ENCODE peak calls at places on chromosomes 16 and 17, in four cellular contexts. M is HEK293T, K is K562, X is GM12878. P is an unnamed sample.

GRCh38 chr16:35431829-35432663 is 1972.6 kb downstream of the TP53TG3F start:
- DNase-seq in M (peak; percentile 30), K (peak; percentile 46), X (no peak), P (no peak)

GRCh38 chr16:49441366-49441780 is 67.8 kb downstream of the C16orf78 start:
- DNase-seq in M (no peak), K (no peak), X (peak; percentile 71), P (no peak)

GRCh38 chr16:80015566-80015965 is 415.0 kb upstream of the MAF start:
- DNase-seq in M (no peak), K (no peak), X (no peak), P (no peak)

GRCh38 chr16:54285414-54286066 is 1.0 kb downstream of the IRX3 start:
- DNase-seq in M (peak; percentile 20), K (no peak), X (no peak), P (peak; percentile 38)

GRCh38 chr17:82664276-82664575 is 16.0 kb upstream of the WDR45B start:
- DNase-seq in M (no peak), K (no peak), X (no peak), P (no peak)

GRCh38 chr16:64880994-64881393 is 240.9 kb downstream of the CDH11 start:
- DNase-seq in M (no peak), K (no peak), X (no peak), P (no peak)

GRCh38 chr16:87790278-87791023 is 24.7 kb upstream of the KLHDC4 start:
- DNase-seq in M (no peak), K (no peak), X (no peak), P (no peak)

GRCh38 chr16:85916141-85916890 is 17.4 kb downstream of the IRF8 start:
- DNase-seq in M (no peak), K (peak; percentile 47), X (no peak), P (peak; percentile 62)

GRCh38 chr17:15263206-15263579 is 1.9 kb downstream of the PMP22 start:
- DNase-seq in M (peak; percentile 53), K (no peak), X (no peak), P (no peak)

GRCh38 chr16:53091508-53092211 is 36.9 kb downstream of the CHD9 start:
- DNase-seq in M (no peak), K (no peak), X (peak; percentile 72), P (no peak)

GRCh38 chr16:81748476-81749198 is 30.5 kb upstream of the PLCG2 start:
- DNase-seq in M (no peak), K (no peak), X (peak; percentile 47), P (no peak)

GRCh38 chr16:50459681-50460080 is 88.5 kb upstream of the NKD1 start:
- DNase-seq in M (no peak), K (no peak), X (no peak), P (no peak)

GRCh38 chr17:34370997-34371395 is 8.0 kb upstream of the CCL1 start:
- DNase-seq in M (no peak), K (no peak), X (no peak), P (no peak)

GRCh38 chr17:75891022-75891604 is 5.6 kb downstream of the TRIM65 start:
- DNase-seq in M (no peak), K (no peak), X (no peak), P (peak; percentile 58)

GRCh38 chr17:42361781-42362186 is 26.5 kb downstream of the STAT3 start:
- DNase-seq in M (no peak), K (no peak), X (no peak), P (peak; percentile 34)

GRCh38 chr17:60036796-60037677 is 41.7 kb downstream of the HEATR6 start:
- DNase-seq in M (peak; percentile 86), K (peak; percentile 76), X (peak; percentile 12), P (peak; percentile 83)

GRCh38 chr17:67646472-67646871 is 71.3 kb upstream of the NOL11 start:
- DNase-seq in M (no peak), K (no peak), X (no peak), P (no peak)

GRCh38 chr17:50883850-50884291 is 17.7 kb upstream of the TOB1 start:
- DNase-seq in M (no peak), K (no peak), X (no peak), P (no peak)

GRCh38 chr16:85589688-85590505 is 23.2 kb upstream of the GSE1 start:
- DNase-seq in M (no peak), K (no peak), X (no peak), P (no peak)

GRCh38 chr16:81585785-81586184 is 141.2 kb downstream of the CMIP start:
- DNase-seq in M (peak; percentile 61), K (peak; percentile 42), X (no peak), P (peak; percentile 50)

GRCh38 chr16:84288902-84289301 is 5.8 kb upstream of the WFDC1 start:
- DNase-seq in M (no peak), K (no peak), X (no peak), P (no peak)

GRCh38 chr16:84284168-84284722 is 10.4 kb upstream of the WFDC1 start:
- DNase-seq in M (no peak), K (peak; percentile 22), X (no peak), P (peak; percentile 48)

GRCh38 chr16:84282533-84282932 is 12.1 kb upstream of the WFDC1 start:
- DNase-seq in M (no peak), K (no peak), X (no peak), P (no peak)

GRCh38 chr16:84283314-84284167 is 11.1 kb upstream of the WFDC1 start:
- DNase-seq in M (no peak), K (no peak), X (no peak), P (no peak)

DNA sequence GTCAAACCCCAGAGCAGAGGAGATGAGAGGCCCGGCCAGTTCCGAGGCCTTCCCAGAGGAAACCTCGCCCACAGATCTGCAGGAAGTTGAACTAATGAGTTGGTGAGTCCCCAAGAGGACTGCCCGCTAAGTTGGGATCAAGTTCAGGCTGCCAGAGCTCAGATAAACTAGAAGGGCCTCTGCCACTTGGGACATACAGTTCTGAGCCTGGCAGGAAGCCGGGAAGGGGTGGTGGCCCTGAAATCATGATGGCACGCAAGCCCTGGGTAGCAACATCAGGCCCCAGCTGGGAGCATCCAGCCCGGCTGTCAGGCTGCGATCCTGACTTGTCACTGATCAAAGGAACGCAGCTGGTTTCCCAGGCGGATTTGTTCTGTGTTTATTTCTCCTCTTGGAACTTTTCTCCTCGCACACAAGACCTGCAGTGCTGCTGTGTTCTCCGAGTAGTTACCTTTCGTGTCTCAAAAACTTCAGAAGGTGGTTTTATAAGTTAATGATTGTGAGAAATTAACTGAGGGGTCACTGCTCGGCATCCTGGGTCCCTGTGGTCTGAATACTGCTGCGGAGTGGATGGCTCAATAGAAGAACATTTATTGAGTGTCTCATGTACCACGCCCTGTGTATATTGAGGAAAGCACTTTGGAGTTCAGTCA is 8.0 kb upstream of the WFDC1 start:
- DNase-seq in M (no peak), K (no peak), X (no peak), P (no peak)
- TF ChIP-seq TARDBP in M (no peak), K (no peak), X (no peak), P (no peak)

DNA sequence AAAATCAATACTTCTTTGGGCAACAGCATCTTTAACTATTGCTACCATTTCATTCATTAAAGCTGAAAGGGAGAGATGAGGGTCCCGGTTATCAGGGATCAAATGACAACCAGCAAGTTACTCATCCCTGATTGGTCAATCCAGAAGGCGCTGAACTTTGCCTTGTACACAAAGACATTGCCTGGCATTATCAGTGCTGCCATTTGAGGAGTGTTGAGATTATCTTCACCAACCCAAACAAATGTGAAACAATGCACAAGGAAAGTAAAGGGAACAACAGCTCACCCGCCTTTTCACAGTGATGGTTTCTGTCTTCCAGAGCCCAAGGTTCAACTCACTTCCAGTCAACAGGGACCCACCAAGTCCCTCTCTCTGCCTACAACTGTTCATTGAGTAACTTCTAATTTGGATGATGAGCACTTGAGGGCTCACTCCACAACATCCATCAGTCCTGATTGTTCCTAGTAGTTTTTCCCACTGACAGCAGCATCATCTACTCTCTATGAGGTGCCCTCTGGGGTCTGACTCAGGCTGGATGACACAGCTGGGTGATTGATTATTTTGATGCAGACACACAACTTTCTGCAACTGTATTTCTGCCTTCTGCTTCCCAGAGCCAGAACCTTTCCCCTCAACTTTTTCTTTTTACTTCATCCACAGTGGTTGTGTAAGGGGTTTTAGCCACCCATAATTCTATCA is 32.0 kb downstream of the LYRM9 start:
- DNase-seq in M (no peak), K (no peak), X (no peak), P (peak; percentile 72)
- TF ChIP-seq TARDBP in M (no peak), K (no peak), X (no peak), P (no peak)

GRCh38 chr17:36001109-36001735 is at the start of gene CCL15:
- DNase-seq in M (no peak), K (no peak), X (no peak), P (peak; percentile 80)
- TF ChIP-seq TARDBP in M (no peak), K (no peak), X (no peak), P (no peak)

DNA sequence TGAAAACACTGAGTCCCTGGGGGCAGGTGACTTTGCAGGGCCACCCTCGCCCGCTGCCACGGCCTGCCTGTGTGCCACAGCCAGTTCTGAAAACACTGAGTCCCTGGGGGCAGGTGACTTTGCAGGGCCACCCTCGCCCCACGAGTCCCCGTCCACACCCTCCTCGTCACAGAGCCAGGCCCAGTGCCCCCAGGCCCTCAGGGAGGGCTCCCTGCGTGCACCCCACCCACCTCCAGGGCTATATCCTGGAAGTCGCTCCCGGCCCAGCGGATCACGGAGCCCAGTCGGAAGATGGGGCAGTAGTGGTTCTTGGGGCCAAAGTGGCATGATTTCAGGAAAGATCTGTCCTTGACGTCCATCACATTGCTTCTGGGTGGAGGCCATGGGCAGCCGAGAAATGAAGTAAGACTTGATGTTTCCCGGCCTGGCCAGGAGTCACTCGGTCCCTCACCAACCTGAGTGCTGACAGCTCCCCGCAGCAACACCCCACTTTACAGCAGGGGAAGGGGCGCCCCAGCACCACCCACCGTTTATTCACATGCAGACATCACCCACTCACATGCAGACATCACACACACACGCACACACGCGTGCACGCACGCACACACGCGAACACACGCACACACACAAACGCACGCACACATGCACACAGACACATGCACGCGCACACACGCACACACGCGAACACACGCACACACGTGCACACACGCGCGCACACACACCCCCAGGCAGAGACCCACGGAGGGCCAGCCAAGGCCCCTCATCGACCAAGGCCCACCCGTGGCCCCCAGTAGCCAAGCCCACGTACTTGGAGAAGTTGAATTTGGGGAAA is 6.5 kb downstream of the P2RX5 start:
- DNase-seq in M (no peak), K (no peak), X (no peak), P (no peak)
- TF ChIP-seq TARDBP in M (no peak), K (no peak), X (no peak), P (no peak)

GRCh38 chr16:57676624-57677085 is 8.5 kb downstream of the ADGRG3 start:
- DNase-seq in M (no peak), K (no peak), X (no peak), P (peak; percentile 44)

GRCh38 chr16:57677622-57678369 is 9.7 kb downstream of the ADGRG3 start:
- DNase-seq in M (no peak), K (no peak), X (no peak), P (peak; percentile 59)

GRCh38 chr16:57679016-57679415 is 10.9 kb downstream of the ADGRG3 start:
- DNase-seq in M (no peak), K (no peak), X (no peak), P (no peak)

GRCh38 chr16:57672824-57673223 is 4.7 kb downstream of the ADGRG3 start:
- DNase-seq in M (no peak), K (no peak), X (no peak), P (no peak)

GRCh38 chr16:57675752-57676623 is 7.9 kb downstream of the ADGRG3 start:
- DNase-seq in M (no peak), K (peak; percentile 71), X (no peak), P (no peak)
- TF ChIP-seq TARDBP in M (no peak), K (no peak), X (no peak), P (no peak)